ENCODE peak calls at places on chromosomes 3 and 15, in five cellular contexts. One of them, this sample, is unnamed.

GRCh38 chr3:141845407-141846049 is 30.9 kb upstream of the ATP1B3 start:
- DNase-seq in upper lobe of left lung: no peak
- DNase-seq in esophagus muscularis mucosa: no peak
- DNase-seq in heart left ventricle: no peak
- DNase-seq in CD4-positive, alpha-beta memory T cell: peak; percentile 14
- DNase-seq in this sample: no peak

GRCh38 chr3:148958681-148959080 is 32.7 kb upstream of the GYG1 start:
- DNase-seq in upper lobe of left lung: no peak
- DNase-seq in esophagus muscularis mucosa: no peak
- DNase-seq in heart left ventricle: no peak
- DNase-seq in CD4-positive, alpha-beta memory T cell: no peak
- DNase-seq in this sample: no peak

GRCh38 chr3:184099806-184100686 is 3.2 kb downstream of the HTR3E start:
- DNase-seq in upper lobe of left lung: no peak
- DNase-seq in esophagus muscularis mucosa: no peak
- DNase-seq in heart left ventricle: no peak
- DNase-seq in CD4-positive, alpha-beta memory T cell: no peak
- DNase-seq in this sample: no peak

GRCh38 chr3:194083253-194084224 is 52.4 kb upstream of the HES1 start:
- DNase-seq in upper lobe of left lung: no peak
- DNase-seq in esophagus muscularis mucosa: no peak
- DNase-seq in heart left ventricle: no peak
- DNase-seq in CD4-positive, alpha-beta memory T cell: no peak
- DNase-seq in this sample: no peak

GRCh38 chr15:95558916-95559315 is 771.6 kb upstream of the NR2F2 start:
- DNase-seq in upper lobe of left lung: no peak
- DNase-seq in esophagus muscularis mucosa: no peak
- DNase-seq in heart left ventricle: no peak
- DNase-seq in CD4-positive, alpha-beta memory T cell: no peak
- DNase-seq in this sample: no peak

GRCh38 chr3:157073810-157074209 is 86.1 kb downstream of the CCNL1 start:
- DNase-seq in upper lobe of left lung: no peak
- DNase-seq in esophagus muscularis mucosa: peak; percentile 62
- DNase-seq in heart left ventricle: no peak
- DNase-seq in CD4-positive, alpha-beta memory T cell: no peak
- DNase-seq in this sample: no peak

GRCh38 chr15:72827216-72827615 is 43.7 kb upstream of the ADPGK start:
- DNase-seq in upper lobe of left lung: no peak
- DNase-seq in esophagus muscularis mucosa: no peak
- DNase-seq in heart left ventricle: no peak
- DNase-seq in CD4-positive, alpha-beta memory T cell: no peak
- DNase-seq in this sample: no peak

GRCh38 chr15:95261546-95261945 is 1030.2 kb downstream of the MCTP2 start:
- DNase-seq in upper lobe of left lung: no peak
- DNase-seq in esophagus muscularis mucosa: no peak
- DNase-seq in heart left ventricle: no peak
- DNase-seq in CD4-positive, alpha-beta memory T cell: no peak
- DNase-seq in this sample: no peak

GRCh38 chr3:108407858-108408257 is 102.5 kb downstream of the MYH15 start:
- DNase-seq in upper lobe of left lung: no peak
- DNase-seq in esophagus muscularis mucosa: no peak
- DNase-seq in heart left ventricle: no peak
- DNase-seq in CD4-positive, alpha-beta memory T cell: no peak
- DNase-seq in this sample: no peak

GRCh38 chr3:128494152-128494650 is 1.2 kb upstream of the GATA2 start:
- DNase-seq in upper lobe of left lung: no peak
- DNase-seq in esophagus muscularis mucosa: no peak
- DNase-seq in heart left ventricle: no peak
- DNase-seq in CD4-positive, alpha-beta memory T cell: no peak
- DNase-seq in this sample: no peak

GRCh38 chr3:105473521-105474223 is 107.0 kb downstream of the ALCAM start:
- DNase-seq in upper lobe of left lung: no peak
- DNase-seq in esophagus muscularis mucosa: no peak
- DNase-seq in heart left ventricle: no peak
- DNase-seq in CD4-positive, alpha-beta memory T cell: no peak
- DNase-seq in this sample: no peak

GRCh38 chr3:192467230-192468186 is 259.8 kb downstream of the FGF12 start:
- DNase-seq in upper lobe of left lung: peak; percentile 35
- DNase-seq in esophagus muscularis mucosa: no peak
- DNase-seq in heart left ventricle: no peak
- DNase-seq in CD4-positive, alpha-beta memory T cell: peak; percentile 26
- DNase-seq in this sample: peak; percentile 15

GRCh38 chr15:27993996-27994775 is 104.9 kb downstream of the OCA2 start:
- DNase-seq in upper lobe of left lung: no peak
- DNase-seq in esophagus muscularis mucosa: peak; percentile 42
- DNase-seq in heart left ventricle: no peak
- DNase-seq in CD4-positive, alpha-beta memory T cell: no peak
- DNase-seq in this sample: no peak

GRCh38 chr15:101314726-101315125 is 19.7 kb upstream of the SNRPA1 start:
- DNase-seq in upper lobe of left lung: no peak
- DNase-seq in esophagus muscularis mucosa: no peak
- DNase-seq in heart left ventricle: no peak
- DNase-seq in CD4-positive, alpha-beta memory T cell: no peak
- DNase-seq in this sample: no peak

GRCh38 chr15:71739355-71739754 is 71.0 kb upstream of the NR2E3 start:
- DNase-seq in upper lobe of left lung: no peak
- DNase-seq in esophagus muscularis mucosa: no peak
- DNase-seq in heart left ventricle: no peak
- DNase-seq in CD4-positive, alpha-beta memory T cell: no peak
- DNase-seq in this sample: no peak

GRCh38 chr3:149004622-149005021 is 13.3 kb downstream of the GYG1 start:
- DNase-seq in upper lobe of left lung: no peak
- DNase-seq in esophagus muscularis mucosa: no peak
- DNase-seq in heart left ventricle: no peak
- DNase-seq in CD4-positive, alpha-beta memory T cell: no peak
- DNase-seq in this sample: no peak

GRCh38 chr3:79383402-79384012 is 384.3 kb downstream of the ROBO1 start:
- DNase-seq in upper lobe of left lung: no peak
- DNase-seq in esophagus muscularis mucosa: no peak
- DNase-seq in heart left ventricle: no peak
- DNase-seq in CD4-positive, alpha-beta memory T cell: no peak
- DNase-seq in this sample: no peak

GRCh38 chr15:31405200-31405929 is 78.7 kb downstream of the KLF13 start:
- DNase-seq in upper lobe of left lung: no peak
- DNase-seq in esophagus muscularis mucosa: no peak
- DNase-seq in heart left ventricle: no peak
- DNase-seq in CD4-positive, alpha-beta memory T cell: no peak
- DNase-seq in this sample: peak; percentile 23

GRCh38 chr3:6799264-6799915 is 61.5 kb upstream of the GRM7 start:
- DNase-seq in upper lobe of left lung: peak; percentile 23
- DNase-seq in esophagus muscularis mucosa: no peak
- DNase-seq in heart left ventricle: no peak
- DNase-seq in CD4-positive, alpha-beta memory T cell: no peak
- DNase-seq in this sample: no peak

GRCh38 chr15:33720952-33721351 is 247.3 kb upstream of the CHRM5 start:
- DNase-seq in upper lobe of left lung: no peak
- DNase-seq in esophagus muscularis mucosa: no peak
- DNase-seq in heart left ventricle: no peak
- DNase-seq in CD4-positive, alpha-beta memory T cell: no peak
- DNase-seq in this sample: no peak

GRCh38 chr3:49279376-49279775 is 2.3 kb upstream of the C3orf62 start:
- DNase-seq in upper lobe of left lung: no peak
- DNase-seq in esophagus muscularis mucosa: no peak
- DNase-seq in heart left ventricle: no peak
- DNase-seq in CD4-positive, alpha-beta memory T cell: no peak
- DNase-seq in this sample: no peak

GRCh38 chr15:69164807-69165636 is 4.6 kb downstream of the GLCE start:
- DNase-seq in upper lobe of left lung: no peak
- DNase-seq in esophagus muscularis mucosa: no peak
- DNase-seq in heart left ventricle: no peak
- DNase-seq in CD4-positive, alpha-beta memory T cell: no peak
- DNase-seq in this sample: no peak

GRCh38 chr15:29672446-29672845 is 149.8 kb downstream of the TJP1 start:
- DNase-seq in upper lobe of left lung: no peak
- DNase-seq in esophagus muscularis mucosa: no peak
- DNase-seq in heart left ventricle: no peak
- DNase-seq in CD4-positive, alpha-beta memory T cell: no peak
- DNase-seq in this sample: no peak

GRCh38 chr3:30513374-30514152 is 92.8 kb upstream of the TGFBR2 start:
- DNase-seq in upper lobe of left lung: no peak
- DNase-seq in esophagus muscularis mucosa: no peak
- DNase-seq in heart left ventricle: no peak
- DNase-seq in CD4-positive, alpha-beta memory T cell: no peak
- DNase-seq in this sample: no peak

DNA sequence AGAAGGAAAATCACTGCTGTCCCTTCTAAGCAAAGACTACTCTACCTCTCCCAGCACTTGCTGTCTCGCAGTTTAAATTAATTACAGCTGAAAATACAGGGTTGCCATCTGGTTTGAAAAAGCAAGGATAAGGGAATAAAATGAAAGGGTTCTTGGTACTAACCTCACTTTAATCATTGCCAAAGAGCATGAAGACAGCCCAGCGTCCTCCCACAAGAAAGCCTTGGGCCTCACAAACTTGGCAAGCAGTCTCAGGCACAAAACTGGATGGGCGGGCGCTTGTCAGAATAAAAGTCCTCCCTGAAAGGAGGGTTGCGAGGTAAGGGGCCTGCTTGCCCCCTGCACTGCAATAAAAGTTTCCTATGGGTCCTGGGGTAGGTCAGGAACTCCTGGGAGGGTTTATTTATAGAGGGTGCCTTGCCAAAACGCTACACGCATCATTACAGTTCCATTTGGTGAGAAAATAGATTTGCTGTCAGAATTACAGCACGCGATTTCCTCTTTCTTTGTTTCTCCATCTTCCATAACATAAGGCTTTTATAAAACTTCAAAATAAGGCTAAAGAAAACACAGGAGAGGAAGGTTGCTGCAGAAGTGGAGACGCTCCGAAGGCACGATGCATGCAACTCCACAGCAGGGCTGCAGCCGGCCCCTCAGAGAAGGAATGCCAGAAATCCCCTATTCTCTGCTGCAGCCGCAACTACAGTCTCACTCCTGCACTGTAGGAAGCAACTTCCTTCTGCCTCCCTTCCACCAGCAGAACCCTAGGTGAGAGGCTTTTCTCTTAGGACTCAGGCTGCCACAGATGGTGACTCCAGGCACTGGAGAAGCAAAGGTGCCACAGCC is 61.4 kb downstream of the VGLL4 start:
- DNase-seq in upper lobe of left lung: peak; percentile 50
- DNase-seq in esophagus muscularis mucosa: no peak
- DNase-seq in heart left ventricle: no peak
- DNase-seq in CD4-positive, alpha-beta memory T cell: no peak
- DNase-seq in this sample: no peak
- H3K4me1 ChIP-seq in upper lobe of left lung: peaks cover 37% of the 10 kb centered on the region
- H3K4me1 ChIP-seq in esophagus muscularis mucosa: peaks cover 69% of the 10 kb centered on the region
- H3K4me1 ChIP-seq in heart left ventricle: peaks cover 30% of the 10 kb centered on the region
- H3K4me1 ChIP-seq in CD4-positive, alpha-beta memory T cell: no peaks in the 10 kb centered on the region
- H3K4me1 ChIP-seq in this sample: peaks cover 18% of the 10 kb centered on the region

GRCh38 chr3:187746059-187746453 is 788 bp upstream of the BCL6 start:
- DNase-seq in upper lobe of left lung: no peak
- DNase-seq in esophagus muscularis mucosa: no peak
- DNase-seq in heart left ventricle: no peak
- DNase-seq in CD4-positive, alpha-beta memory T cell: no peak
- DNase-seq in this sample: no peak

GRCh38 chr3:187750041-187750512 is 4.8 kb upstream of the BCL6 start:
- DNase-seq in upper lobe of left lung: peak; percentile 91
- DNase-seq in esophagus muscularis mucosa: no peak
- DNase-seq in heart left ventricle: no peak
- DNase-seq in CD4-positive, alpha-beta memory T cell: no peak
- DNase-seq in this sample: no peak

GRCh38 chr3:187746479-187747335 is 1.4 kb upstream of the BCL6 start:
- DNase-seq in upper lobe of left lung: no peak
- DNase-seq in esophagus muscularis mucosa: no peak
- DNase-seq in heart left ventricle: no peak
- DNase-seq in CD4-positive, alpha-beta memory T cell: no peak
- DNase-seq in this sample: no peak

GRCh38 chr3:187747506-187747905 is 2.2 kb upstream of the BCL6 start:
- DNase-seq in upper lobe of left lung: no peak
- DNase-seq in esophagus muscularis mucosa: no peak
- DNase-seq in heart left ventricle: no peak
- DNase-seq in CD4-positive, alpha-beta memory T cell: no peak
- DNase-seq in this sample: no peak

GRCh38 chr3:187748050-187748481 is 2.8 kb upstream of the BCL6 start:
- DNase-seq in upper lobe of left lung: peak; percentile 96
- DNase-seq in esophagus muscularis mucosa: peak; percentile 97
- DNase-seq in heart left ventricle: peak; percentile 93
- DNase-seq in CD4-positive, alpha-beta memory T cell: peak; percentile 79
- DNase-seq in this sample: peak; percentile 77
- H3K4me3 ChIP-seq in upper lobe of left lung: no peak overlapping the region
- H3K4me3 ChIP-seq in esophagus muscularis mucosa: no peak overlapping the region
- H3K4me3 ChIP-seq in heart left ventricle: no peak overlapping the region
- H3K4me3 ChIP-seq in CD4-positive, alpha-beta memory T cell: no peak overlapping the region
- H3K4me3 ChIP-seq in this sample: no peak overlapping the region

GRCh38 chr15:66877558-66878285 is 175.7 kb downstream of the SMAD6 start:
- DNase-seq in upper lobe of left lung: no peak
- DNase-seq in esophagus muscularis mucosa: peak; percentile 88
- DNase-seq in heart left ventricle: peak; percentile 72
- DNase-seq in CD4-positive, alpha-beta memory T cell: no peak
- DNase-seq in this sample: no peak

GRCh38 chr15:66878761-66879160 is 176.7 kb downstream of the SMAD6 start:
- DNase-seq in upper lobe of left lung: peak; percentile 46
- DNase-seq in esophagus muscularis mucosa: peak; percentile 75
- DNase-seq in heart left ventricle: peak; percentile 61
- DNase-seq in CD4-positive, alpha-beta memory T cell: no peak
- DNase-seq in this sample: no peak

GRCh38 chr15:66875588-66876422 is 173.8 kb downstream of the SMAD6 start:
- DNase-seq in upper lobe of left lung: no peak
- DNase-seq in esophagus muscularis mucosa: peak; percentile 91
- DNase-seq in heart left ventricle: peak; percentile 36
- DNase-seq in CD4-positive, alpha-beta memory T cell: no peak
- DNase-seq in this sample: no peak

GRCh38 chr15:66876423-66876730 is 174.3 kb downstream of the SMAD6 start:
- DNase-seq in upper lobe of left lung: no peak
- DNase-seq in esophagus muscularis mucosa: no peak
- DNase-seq in heart left ventricle: peak; percentile 51
- DNase-seq in CD4-positive, alpha-beta memory T cell: no peak
- DNase-seq in this sample: no peak

DNA sequence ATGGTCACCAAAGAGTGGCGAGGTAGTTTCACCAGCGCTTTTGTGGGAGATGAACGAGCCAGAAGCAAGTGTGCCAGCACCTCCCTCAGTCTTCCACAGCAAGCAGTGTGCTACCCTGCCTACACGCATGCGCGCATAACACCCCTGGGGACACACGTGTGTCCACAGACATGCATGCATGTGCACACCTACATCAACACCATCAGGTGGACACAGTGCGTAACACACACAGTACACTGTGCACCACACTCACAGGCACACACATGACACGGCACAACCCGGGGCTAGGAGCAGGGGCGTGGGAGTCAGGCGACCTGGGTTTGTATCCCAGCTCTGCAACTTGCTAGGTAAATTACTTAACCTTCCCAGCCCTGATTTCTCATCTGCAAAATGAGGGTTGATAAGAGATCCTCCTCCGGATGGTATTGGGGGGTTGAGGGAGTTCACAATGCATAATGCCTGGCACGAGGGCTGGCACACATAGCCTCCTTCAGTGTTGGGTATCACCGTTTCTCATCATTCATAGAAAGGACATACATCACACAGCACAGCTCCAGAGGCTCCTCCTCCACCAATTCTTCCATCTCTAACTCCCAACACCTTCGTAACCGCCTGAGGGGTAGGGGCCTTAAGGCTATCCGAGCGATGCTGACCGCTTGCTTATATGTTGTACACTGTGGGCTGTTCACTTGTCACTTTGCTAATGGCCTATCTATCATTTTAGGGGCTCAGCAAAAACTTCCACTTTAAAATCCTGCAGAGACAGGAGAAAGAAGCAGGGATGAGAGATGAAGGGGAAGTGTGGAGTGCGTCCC is 174.9 kb downstream of the SMAD6 start:
- DNase-seq in upper lobe of left lung: no peak
- DNase-seq in esophagus muscularis mucosa: peak; percentile 89
- DNase-seq in heart left ventricle: peak; percentile 40
- DNase-seq in CD4-positive, alpha-beta memory T cell: no peak
- DNase-seq in this sample: no peak
- H3K4me1 ChIP-seq in upper lobe of left lung: no peaks in the 10 kb centered on the region
- H3K4me1 ChIP-seq in esophagus muscularis mucosa: peaks cover 49% of the 10 kb centered on the region
- H3K4me1 ChIP-seq in heart left ventricle: peaks cover 19% of the 10 kb centered on the region
- H3K4me1 ChIP-seq in CD4-positive, alpha-beta memory T cell: no peaks in the 10 kb centered on the region
- H3K4me1 ChIP-seq in this sample: no peaks in the 10 kb centered on the region

GRCh38 chr15:82058517-82059204 is 12.8 kb upstream of the MEX3B start:
- DNase-seq in upper lobe of left lung: no peak
- DNase-seq in esophagus muscularis mucosa: no peak
- DNase-seq in heart left ventricle: no peak
- DNase-seq in CD4-positive, alpha-beta memory T cell: no peak
- DNase-seq in this sample: no peak
- H3K4me3 ChIP-seq in upper lobe of left lung: no peak overlapping the region
- H3K4me3 ChIP-seq in esophagus muscularis mucosa: no peak overlapping the region
- H3K4me3 ChIP-seq in heart left ventricle: no peak overlapping the region
- H3K4me3 ChIP-seq in CD4-positive, alpha-beta memory T cell: no peak overlapping the region
- H3K4me3 ChIP-seq in this sample: no peak overlapping the region

This sample was measured in CD8-positive, alpha-beta memory T cell.